ENCODE peak calls at places on chromosomes 16 and 17, in nine cellular contexts. One of them, this sample, is unnamed.

GRCh38 chr17:76709077-76709950 is 1.5 kb downstream of the MXRA7 start:
- DNase-seq in HEK293T: peak; percentile 81
- DNase-seq in CD8-positive, alpha-beta memory T cell: no peak
- DNase-seq in prostate gland: peak; percentile 44
- DNase-seq in right cardiac atrium: peak; percentile 95
- DNase-seq in NCI-H524: peak; percentile 87
- DNase-seq in activated T-cell treated with anti-CD3 and anti-CD28 coated beads, Interleukin-2, amount 50 U/mL, for 72 hours: no peak
- DNase-seq in posterior cingulate gyrus: no peak
- DNase-seq in A549: no peak
- DNase-seq in this sample: peak; percentile 92

GRCh38 chr17:76523084-76524037 is 14.1 kb downstream of the CYGB start:
- DNase-seq in HEK293T: peak; percentile 92
- DNase-seq in CD8-positive, alpha-beta memory T cell: peak; percentile 87
- DNase-seq in prostate gland: no peak
- DNase-seq in right cardiac atrium: peak; percentile 91
- DNase-seq in NCI-H524: peak; percentile 84
- DNase-seq in activated T-cell treated with anti-CD3 and anti-CD28 coated beads, Interleukin-2, amount 50 U/mL, for 72 hours: peak; percentile 90
- DNase-seq in posterior cingulate gyrus: peak; percentile 80
- DNase-seq in A549: peak; percentile 93
- DNase-seq in this sample: peak; percentile 86

GRCh38 chr16:31331141-31331764 is 23.7 kb upstream of the ITGAX start:
- DNase-seq in HEK293T: peak; percentile 3
- DNase-seq in CD8-positive, alpha-beta memory T cell: peak; percentile 65
- DNase-seq in prostate gland: no peak
- DNase-seq in right cardiac atrium: no peak
- DNase-seq in NCI-H524: no peak
- DNase-seq in activated T-cell treated with anti-CD3 and anti-CD28 coated beads, Interleukin-2, amount 50 U/mL, for 72 hours: no peak
- DNase-seq in posterior cingulate gyrus: no peak
- DNase-seq in A549: no peak
- DNase-seq in this sample: no peak

GRCh38 chr16:57962046-57962445 is 8.9 kb downstream of the CNGB1 start:
- DNase-seq in HEK293T: no peak
- DNase-seq in CD8-positive, alpha-beta memory T cell: no peak
- DNase-seq in prostate gland: no peak
- DNase-seq in right cardiac atrium: no peak
- DNase-seq in NCI-H524: no peak
- DNase-seq in activated T-cell treated with anti-CD3 and anti-CD28 coated beads, Interleukin-2, amount 50 U/mL, for 72 hours: no peak
- DNase-seq in posterior cingulate gyrus: no peak
- DNase-seq in A549: no peak
- DNase-seq in this sample: no peak

GRCh38 chr17:9021158-9021984 is at the start of gene NTN1:
- DNase-seq in HEK293T: peak; percentile 60
- DNase-seq in CD8-positive, alpha-beta memory T cell: no peak
- DNase-seq in prostate gland: peak; percentile 53
- DNase-seq in right cardiac atrium: peak; percentile 87
- DNase-seq in NCI-H524: peak; percentile 22
- DNase-seq in activated T-cell treated with anti-CD3 and anti-CD28 coated beads, Interleukin-2, amount 50 U/mL, for 72 hours: peak; percentile 78
- DNase-seq in posterior cingulate gyrus: no peak
- DNase-seq in A549: no peak
- DNase-seq in this sample: peak; percentile 79

GRCh38 chr17:73309727-73310555 is 1.9 kb downstream of the CDC42EP4 start:
- DNase-seq in HEK293T: no peak
- DNase-seq in CD8-positive, alpha-beta memory T cell: no peak
- DNase-seq in prostate gland: no peak
- DNase-seq in right cardiac atrium: peak; percentile 70
- DNase-seq in NCI-H524: peak; percentile 30
- DNase-seq in activated T-cell treated with anti-CD3 and anti-CD28 coated beads, Interleukin-2, amount 50 U/mL, for 72 hours: no peak
- DNase-seq in posterior cingulate gyrus: no peak
- DNase-seq in A549: no peak
- DNase-seq in this sample: peak; percentile 41

GRCh38 chr16:67641779-67642708 is 2.9 kb upstream of the CARMIL2 start:
- DNase-seq in HEK293T: no peak
- DNase-seq in CD8-positive, alpha-beta memory T cell: no peak
- DNase-seq in prostate gland: peak; percentile 67
- DNase-seq in right cardiac atrium: peak; percentile 89
- DNase-seq in NCI-H524: no peak
- DNase-seq in activated T-cell treated with anti-CD3 and anti-CD28 coated beads, Interleukin-2, amount 50 U/mL, for 72 hours: no peak
- DNase-seq in posterior cingulate gyrus: peak; percentile 71
- DNase-seq in A549: no peak
- DNase-seq in this sample: peak; percentile 85

GRCh38 chr17:44928950-44929720 is 13.8 kb upstream of the GFAP start:
- DNase-seq in HEK293T: no peak
- DNase-seq in CD8-positive, alpha-beta memory T cell: no peak
- DNase-seq in prostate gland: no peak
- DNase-seq in right cardiac atrium: no peak
- DNase-seq in NCI-H524: no peak
- DNase-seq in activated T-cell treated with anti-CD3 and anti-CD28 coated beads, Interleukin-2, amount 50 U/mL, for 72 hours: no peak
- DNase-seq in posterior cingulate gyrus: no peak
- DNase-seq in A549: no peak
- DNase-seq in this sample: no peak

GRCh38 chr17:38749222-38750043 is 1.3 kb upstream of the PCGF2 start:
- DNase-seq in HEK293T: no peak
- DNase-seq in CD8-positive, alpha-beta memory T cell: no peak
- DNase-seq in prostate gland: peak; percentile 86
- DNase-seq in right cardiac atrium: peak; percentile 96
- DNase-seq in NCI-H524: peak; percentile 79
- DNase-seq in activated T-cell treated with anti-CD3 and anti-CD28 coated beads, Interleukin-2, amount 50 U/mL, for 72 hours: peak; percentile 36
- DNase-seq in posterior cingulate gyrus: peak; percentile 59
- DNase-seq in A549: peak; percentile 65
- DNase-seq in this sample: peak; percentile 92

GRCh38 chr17:16941072-16941641 is 30.8 kb downstream of the TNFRSF13B start:
- DNase-seq in HEK293T: no peak
- DNase-seq in CD8-positive, alpha-beta memory T cell: no peak
- DNase-seq in prostate gland: no peak
- DNase-seq in right cardiac atrium: no peak
- DNase-seq in NCI-H524: no peak
- DNase-seq in activated T-cell treated with anti-CD3 and anti-CD28 coated beads, Interleukin-2, amount 50 U/mL, for 72 hours: no peak
- DNase-seq in posterior cingulate gyrus: no peak
- DNase-seq in A549: no peak
- DNase-seq in this sample: peak; percentile 16

GRCh38 chr16:3101841-3102470 is 2.9 kb upstream of the ZSCAN10 start:
- DNase-seq in HEK293T: no peak
- DNase-seq in CD8-positive, alpha-beta memory T cell: no peak
- DNase-seq in prostate gland: no peak
- DNase-seq in right cardiac atrium: peak; percentile 63
- DNase-seq in NCI-H524: no peak
- DNase-seq in activated T-cell treated with anti-CD3 and anti-CD28 coated beads, Interleukin-2, amount 50 U/mL, for 72 hours: no peak
- DNase-seq in posterior cingulate gyrus: no peak
- DNase-seq in A549: no peak
- DNase-seq in this sample: no peak

GRCh38 chr17:82599674-82600661 is 48.3 kb downstream of the WDR45B start:
- DNase-seq in HEK293T: no peak
- DNase-seq in CD8-positive, alpha-beta memory T cell: no peak
- DNase-seq in prostate gland: no peak
- DNase-seq in right cardiac atrium: peak; percentile 55
- DNase-seq in NCI-H524: no peak
- DNase-seq in activated T-cell treated with anti-CD3 and anti-CD28 coated beads, Interleukin-2, amount 50 U/mL, for 72 hours: no peak
- DNase-seq in posterior cingulate gyrus: no peak
- DNase-seq in A549: no peak
- DNase-seq in this sample: peak; percentile 33

This sample was measured in left ventricle myocardium superior.